ENCODE peak calls at places on chromosomes 11 and 22, in nine cellular contexts. B, J, X, Y, Z, F, I, P and H are unnamed samples.

GRCh38 chr11:94145431-94145830 is 16.8 kb downstream of the PANX1 start:
- DNase-seq in B (no peak), J (no peak), X (no peak), Y (no peak), Z (no peak), F (no peak), I (no peak), P (no peak), H (no peak)

GRCh38 chr22:50507421-50507990 is at the start of gene LMF2:
- DNase-seq in B (peak; percentile 91), J (peak; percentile 93), X (peak; percentile 94), Y (no peak), Z (peak; percentile 90), F (peak; percentile 100), I (no peak), P (peak; percentile 73), H (peak; percentile 91)

GRCh38 chr11:101914349-101914736 is 467 bp upstream of the CEP126 start:
- DNase-seq in B (no peak), J (peak; percentile 16), X (peak; percentile 80), Y (peak; percentile 48), Z (no peak), F (no peak), I (peak; percentile 64), P (no peak), H (no peak)

GRCh38 chr11:96219981-96220623 is 122.9 kb downstream of the MAML2 start:
- DNase-seq in B (no peak), J (no peak), X (peak; percentile 88), Y (no peak), Z (no peak), F (no peak), I (peak; percentile 76), P (no peak), H (no peak)

GRCh38 chr11:57680552-57680874 is 12.6 kb downstream of the ZDHHC5 start:
- DNase-seq in B (peak; percentile 48), J (no peak), X (peak; percentile 70), Y (no peak), Z (no peak), F (no peak), I (peak; percentile 13), P (no peak), H (no peak)

GRCh38 chr22:42913874-42914510 is 56.9 kb upstream of the ARFGAP3 start:
- DNase-seq in B (no peak), J (peak; percentile 46), X (no peak), Y (no peak), Z (no peak), F (no peak), I (no peak), P (no peak), H (peak; percentile 78)

GRCh38 chr11:94513091-94513490 is 830 bp downstream of the C11orf97 start:
- DNase-seq in B (no peak), J (no peak), X (no peak), Y (no peak), Z (no peak), F (no peak), I (no peak), P (no peak), H (no peak)

GRCh38 chr22:43628253-43628649 is 183.9 kb downstream of the EFCAB6 start:
- DNase-seq in B (no peak), J (no peak), X (no peak), Y (no peak), Z (no peak), F (no peak), I (no peak), P (no peak), H (no peak)

GRCh38 chr11:1049431-1049891 is 12.9 kb upstream of the MUC6 start:
- DNase-seq in B (no peak), J (peak; percentile 65), X (no peak), Y (no peak), Z (peak; percentile 14), F (no peak), I (no peak), P (no peak), H (no peak)

GRCh38 chr11:4680341-4680740 is 17.3 kb downstream of the OR51E2 start:
- DNase-seq in B (no peak), J (no peak), X (no peak), Y (no peak), Z (no peak), F (no peak), I (no peak), P (no peak), H (no peak)

GRCh38 chr11:11382858-11383532 is 29.9 kb upstream of the CSNK2A3 start:
- DNase-seq in B (no peak), J (no peak), X (no peak), Y (no peak), Z (no peak), F (no peak), I (no peak), P (no peak), H (no peak)

GRCh38 chr11:111977141-111978027 is 40.2 kb downstream of the DIXDC1 start:
- DNase-seq in B (peak; percentile 21), J (peak; percentile 49), X (peak; percentile 78), Y (no peak), Z (peak; percentile 76), F (no peak), I (peak; percentile 34), P (no peak), H (peak; percentile 83)

GRCh38 chr11:86990520-86990919 is 35.3 kb upstream of the FZD4 start:
- DNase-seq in B (no peak), J (no peak), X (peak; percentile 63), Y (no peak), Z (no peak), F (no peak), I (peak; percentile 69), P (no peak), H (no peak)

GRCh38 chr11:125941606-125942275 is 4.1 kb upstream of the VSIG10L2 start:
- DNase-seq in B (peak; percentile 51), J (peak; percentile 34), X (peak; percentile 57), Y (no peak), Z (peak; percentile 54), F (peak; percentile 8), I (peak; percentile 11), P (peak; percentile 55), H (peak; percentile 71)

GRCh38 chr22:40128989-40129388 is 48.7 kb upstream of the TNRC6B start:
- DNase-seq in B (no peak), J (no peak), X (no peak), Y (no peak), Z (no peak), F (no peak), I (no peak), P (no peak), H (no peak)

GRCh38 chr22:21445437-21446127 is 21.6 kb upstream of the TMEM191C start:
- DNase-seq in B (no peak), J (peak; percentile 8), X (no peak), Y (no peak), Z (peak; percentile 11), F (no peak), I (no peak), P (no peak), H (peak; percentile 14)

GRCh38 chr11:87022254-87022653 is 15.5 kb upstream of the TMEM135 start:
- DNase-seq in B (no peak), J (no peak), X (no peak), Y (no peak), Z (no peak), F (no peak), I (no peak), P (no peak), H (no peak)